ENCODE peak calls at places on chromosomes 6 and 20, in five cellular contexts. G is IMR-90, V is K562, J is A549, Q is GM12878. M is an unnamed sample.

GRCh38 chr6:48825501-48826317 is 637.3 kb downstream of the MMUT start:
- DNase-seq in G (peak), V (no peak), J (no peak), Q (no peak), M (no peak)

GRCh38 chr6:19159087-19159486 is 678.1 kb upstream of the ID4 start:
- DNase-seq in G (no peak), V (no peak), J (no peak), Q (no peak), M (no peak)

GRCh38 chr6:65126667-65127066 is 580.4 kb downstream of the EYS start:
- DNase-seq in G (no peak), V (no peak), J (no peak), Q (no peak), M (no peak)

GRCh38 chr20:45347936-45348809 is at the start of gene SDC4:
- DNase-seq in G (peak), V (peak), J (peak), Q (no peak), M (peak)

GRCh38 chr6:52394251-52394666 is 25.9 kb upstream of the EFHC1 start:
- DNase-seq in G (no peak), V (no peak), J (no peak), Q (peak), M (no peak)

GRCh38 chr6:44699082-44699481 is 311.6 kb downstream of the CDC5L start:
- DNase-seq in G (no peak), V (no peak), J (no peak), Q (no peak), M (no peak)

GRCh38 chr20:44758247-44759101 is 12.8 kb downstream of the KCNK15 start:
- DNase-seq in G (no peak), V (no peak), J (no peak), Q (no peak), M (no peak)

GRCh38 chr6:11773013-11773412 is 5.6 kb downstream of the ADTRP start:
- DNase-seq in G (no peak), V (no peak), J (no peak), Q (no peak), M (no peak)

GRCh38 chr6:123053602-123054225 is 57.7 kb downstream of the CLVS2 start:
- DNase-seq in G (no peak), V (no peak), J (no peak), Q (no peak), M (no peak)

GRCh38 chr6:167351656-167352354 is 26.9 kb downstream of the TTLL2 start:
- DNase-seq in G (no peak), V (no peak), J (no peak), Q (no peak), M (no peak)

GRCh38 chr6:105667061-105667460 is 264.2 kb upstream of the PREP start:
- DNase-seq in G (no peak), V (no peak), J (no peak), Q (no peak), M (no peak)

GRCh38 chr20:7214081-7214740 is 446.7 kb downstream of the BMP2 start:
- DNase-seq in G (no peak), V (no peak), J (no peak), Q (no peak), M (no peak)

GRCh38 chr20:20338133-20338730 is 29.7 kb upstream of the INSM1 start:
- DNase-seq in G (no peak), V (no peak), J (no peak), Q (no peak), M (no peak)

DNA sequence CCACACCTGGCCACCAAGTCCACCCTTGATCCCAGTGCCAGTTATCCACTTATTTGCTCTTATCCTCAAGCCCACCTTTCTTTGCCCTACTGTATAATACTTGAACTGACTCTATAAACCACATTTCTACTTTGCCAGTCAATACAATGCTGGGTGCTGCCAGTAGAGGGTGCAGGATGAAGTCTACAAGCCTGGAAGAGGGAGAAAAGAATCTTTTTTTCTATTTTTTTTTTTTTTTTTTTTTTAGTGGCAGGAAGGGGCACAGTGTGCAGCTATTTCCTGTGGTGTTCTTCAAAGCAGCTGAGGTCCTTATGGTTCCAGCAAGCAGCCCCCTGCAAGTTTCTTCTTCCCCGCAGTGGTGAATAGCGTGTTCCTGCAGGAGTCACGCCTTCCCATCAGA is 22.2 kb upstream of the GABRR1 start:
- DNase-seq in G (no peak), V (no peak), J (no peak), Q (no peak), M (peak)
- TF ChIP-seq RCOR1 in G (no peak), V (no peak), J (no peak), Q (no peak), M (no peak)

DNA sequence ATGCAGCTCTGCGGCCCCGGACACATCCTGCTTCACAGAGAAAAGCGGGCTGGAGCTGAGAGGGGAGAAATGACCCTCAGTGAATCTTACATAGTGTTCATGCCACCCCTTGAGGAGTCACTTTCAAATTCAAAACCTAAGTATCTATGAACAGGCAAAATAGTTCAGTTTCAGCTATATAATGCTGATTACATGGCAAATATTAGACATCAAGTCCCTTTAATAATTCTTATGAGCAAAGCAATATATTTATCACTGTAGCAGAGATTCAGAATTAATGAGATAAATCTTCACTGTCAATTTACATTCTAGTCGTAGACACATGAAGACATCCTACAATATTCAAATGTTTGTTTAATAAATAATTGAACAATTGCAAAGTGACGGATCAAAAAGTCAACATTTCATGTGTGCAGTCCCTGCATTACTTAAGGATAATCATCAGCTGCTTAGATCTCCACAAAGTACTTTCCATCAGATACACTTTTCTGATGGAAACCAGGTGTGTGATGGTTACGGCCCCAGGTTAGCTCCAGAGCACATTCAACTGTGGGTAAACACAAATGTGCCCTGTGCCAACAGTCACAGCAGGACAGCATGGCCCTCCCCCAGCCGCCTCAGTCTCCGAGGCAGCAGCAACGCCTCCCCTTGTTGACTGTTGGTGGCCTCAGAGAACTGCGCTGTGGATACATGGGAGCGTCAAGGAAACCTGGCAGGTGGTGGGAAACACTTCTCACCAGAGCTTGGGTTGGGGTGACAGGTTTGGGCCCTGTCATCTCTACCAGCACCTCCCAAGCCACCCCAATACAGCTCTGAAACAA is 787 bp upstream of the PRR18 start:
- DNase-seq in G (no peak), V (no peak), J (no peak), Q (no peak), M (peak)
- TF ChIP-seq RCOR1 in G (no peak), V (no peak), J (no peak), Q (no peak), M (no peak)

GRCh38 chr6:73983367-73983766 is 287.4 kb downstream of the CD109 start:
- DNase-seq in G (peak), V (no peak), J (no peak), Q (no peak), M (no peak)
- TF ChIP-seq RCOR1 in G (no peak), V (no peak), J (no peak), Q (no peak), M (no peak)

GRCh38 chr6:75300206-75300605 is 15.6 kb upstream of the TMEM30A start:
- DNase-seq in G (no peak), V (no peak), J (no peak), Q (no peak), M (no peak)

GRCh38 chr6:75301537-75301936 is 16.9 kb upstream of the TMEM30A start:
- DNase-seq in G (no peak), V (no peak), J (no peak), Q (no peak), M (no peak)

GRCh38 chr6:75301088-75301487 is 16.5 kb upstream of the TMEM30A start:
- DNase-seq in G (no peak), V (no peak), J (no peak), Q (no peak), M (no peak)

GRCh38 chr6:75292522-75292921 is 7.9 kb upstream of the TMEM30A start:
- DNase-seq in G (no peak), V (no peak), J (no peak), Q (no peak), M (no peak)

DNA sequence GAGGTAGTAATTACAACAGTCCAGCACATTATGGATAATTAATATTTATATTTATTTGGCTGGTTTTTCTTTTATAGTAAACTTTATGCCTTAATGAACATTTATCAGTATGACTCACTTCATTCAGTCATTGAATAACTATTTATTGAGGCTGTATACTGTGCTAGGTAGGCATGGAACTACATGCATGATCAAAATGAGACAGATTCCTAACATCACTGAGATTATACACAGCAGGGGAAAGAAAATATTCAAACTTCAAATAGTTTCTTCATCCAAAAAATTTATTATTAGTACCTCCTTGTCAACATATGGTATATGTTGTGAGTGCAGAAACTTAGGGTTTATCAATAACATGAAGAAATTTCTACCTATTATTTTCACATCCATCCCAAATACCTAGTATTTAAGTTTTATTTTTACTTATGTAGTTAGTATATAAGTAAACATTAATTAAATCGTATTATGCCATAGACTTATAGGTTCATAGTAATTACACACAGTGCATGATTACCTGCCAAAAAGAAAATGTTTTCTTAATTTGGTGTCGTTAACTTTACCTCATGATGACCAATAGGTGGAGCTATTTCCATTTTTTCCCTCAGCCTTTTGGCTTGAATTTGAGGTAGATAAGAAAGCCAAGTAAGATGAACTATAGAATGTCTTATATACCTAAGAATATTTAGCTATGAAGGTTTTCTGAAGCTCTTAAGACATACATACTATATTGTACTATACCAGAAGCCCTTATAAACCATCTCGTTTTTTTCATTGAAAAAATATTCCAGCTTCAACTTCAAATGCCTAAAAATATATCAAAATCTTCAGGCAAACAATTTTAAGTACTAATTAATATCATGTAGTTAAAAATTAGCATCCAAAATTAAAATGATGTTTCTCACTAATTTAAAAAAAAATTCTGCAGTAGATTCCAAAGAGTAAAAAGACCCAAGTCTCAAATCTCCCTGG is 12.5 kb upstream of the TMEM30A start:
- DNase-seq in G (peak), V (peak), J (no peak), Q (no peak), M (peak)
- TF ChIP-seq RCOR1 in G (no peak), V (no peak), J (no peak), Q (no peak), M (no peak)

M was measured in SK-N-SH.